ENCODE peak calls at places on chromosomes 2 and 18, in seven cellular contexts. O, B, P, M, W, N and D are unnamed samples.

GRCh38 chr2:11675423-11676112 is 5.6 kb upstream of the NTSR2 start:
- DNase-seq in O (no peak), B (no peak), P (no peak), M (no peak), W (no peak), N (no peak), D (no peak)

GRCh38 chr2:133509777-133510176 is 58.5 kb downstream of the NCKAP5 start:
- DNase-seq in O (no peak), B (no peak), P (no peak), M (no peak), W (no peak), N (no peak), D (no peak)

GRCh38 chr2:86069783-86070339 is 35.8 kb downstream of the POLR1A start:
- DNase-seq in O (no peak), B (no peak), P (no peak), M (no peak), W (no peak), N (no peak), D (no peak)

GRCh38 chr2:178756843-178757242 is 50.4 kb downstream of the TTN start:
- DNase-seq in O (peak; percentile 65), B (no peak), P (no peak), M (peak; percentile 73), W (no peak), N (no peak), D (no peak)

GRCh38 chr2:162343824-162344616 is at the start of gene GCA:
- DNase-seq in O (peak; percentile 89), B (peak; percentile 98), P (peak; percentile 91), M (peak; percentile 95), W (peak; percentile 99), N (peak; percentile 98), D (peak; percentile 94)

GRCh38 chr2:229273384-229274338 is 2.6 kb upstream of the PID1 start:
- DNase-seq in O (peak; percentile 67), B (peak; percentile 64), P (peak; percentile 60), M (peak; percentile 82), W (peak; percentile 92), N (peak; percentile 52), D (no peak)

GRCh38 chr18:47215554-47216138 is 35.8 kb downstream of the SKOR2 start:
- DNase-seq in O (peak; percentile 52), B (no peak), P (peak; percentile 27), M (peak; percentile 51), W (no peak), N (no peak), D (no peak)

GRCh38 chr2:168466834-168467565 is 10.9 kb downstream of the CERS6 start:
- DNase-seq in O (no peak), B (no peak), P (no peak), M (no peak), W (no peak), N (no peak), D (no peak)

GRCh38 chr2:31347788-31348187 is 66.8 kb downstream of the XDH start:
- DNase-seq in O (peak; percentile 91), B (no peak), P (no peak), M (peak; percentile 74), W (no peak), N (no peak), D (no peak)

GRCh38 chr2:29293830-29294438 is 178.7 kb downstream of the CLIP4 start:
- DNase-seq in O (peak; percentile 28), B (no peak), P (peak; percentile 32), M (peak; percentile 34), W (no peak), N (no peak), D (no peak)
- TF ChIP-seq CTCF in O (no peak), B (no peak), P (no peak), M (no peak), W (no peak), N (no peak), D (no peak)

DNA sequence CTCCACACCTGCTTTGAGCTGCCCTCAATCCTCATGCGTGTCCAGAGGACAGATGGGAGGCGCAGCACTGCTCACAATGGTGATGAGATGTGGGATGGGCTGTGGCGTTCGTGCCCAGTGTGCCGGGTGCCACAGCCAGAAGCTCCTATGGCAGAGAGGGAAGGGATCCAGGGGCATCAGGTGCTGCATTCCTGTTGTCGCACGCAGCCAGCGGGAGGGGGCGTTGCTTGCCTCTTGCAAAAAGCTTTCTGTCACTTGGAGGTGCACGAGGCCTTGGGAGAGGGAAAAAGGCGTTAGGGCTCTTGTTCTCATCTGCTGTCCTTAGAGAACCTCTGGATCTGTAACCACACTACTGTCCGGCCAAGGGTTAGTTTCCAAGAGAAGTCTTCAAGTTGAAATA is 29.2 kb upstream of the ALLC start:
- DNase-seq in O (no peak), B (no peak), P (no peak), M (no peak), W (no peak), N (peak; percentile 57), D (no peak)
- TF ChIP-seq CTCF in O (peak; percentile 8), B (no peak), P (peak; percentile 7), M (no peak), W (no peak), N (no peak), D (no peak)

GRCh38 chr2:187577310-187577709 is 23.1 kb upstream of the TFPI start:
- DNase-seq in O (no peak), B (no peak), P (no peak), M (no peak), W (no peak), N (no peak), D (no peak)

GRCh38 chr2:187580462-187581124 is 26.4 kb upstream of the TFPI start:
- DNase-seq in O (peak; percentile 85), B (no peak), P (peak; percentile 7), M (peak; percentile 75), W (no peak), N (no peak), D (no peak)

GRCh38 chr2:187586091-187586632 is 31.9 kb upstream of the TFPI start:
- DNase-seq in O (peak; percentile 50), B (no peak), P (no peak), M (peak; percentile 50), W (no peak), N (no peak), D (no peak)

GRCh38 chr2:187576906-187577305 is 22.7 kb upstream of the TFPI start:
- DNase-seq in O (peak; percentile 27), B (no peak), P (no peak), M (peak; percentile 25), W (no peak), N (no peak), D (no peak)

GRCh38 chr2:187581125-187581896 is 27.1 kb upstream of the TFPI start:
- DNase-seq in O (peak; percentile 52), B (no peak), P (peak; percentile 9), M (peak; percentile 35), W (peak; percentile 28), N (no peak), D (no peak)
- TF ChIP-seq CTCF in O (peak; percentile 67), B (peak; percentile 71), P (peak; percentile 43), M (peak; percentile 66), W (peak; percentile 49), N (peak; percentile 95), D (peak; percentile 48)

GRCh38 chr18:23595610-23596009 is 9.3 kb upstream of the NPC1 start:
- DNase-seq in O (no peak), B (no peak), P (no peak), M (no peak), W (no peak), N (no peak), D (no peak)

GRCh38 chr18:23596183-23596582 is 9.9 kb upstream of the NPC1 start:
- DNase-seq in O (no peak), B (peak; percentile 77), P (no peak), M (no peak), W (no peak), N (no peak), D (no peak)

GRCh38 chr18:23588836-23589560 is 2.7 kb upstream of the NPC1 start:
- DNase-seq in O (no peak), B (no peak), P (no peak), M (peak; percentile 54), W (no peak), N (no peak), D (no peak)

GRCh38 chr18:23591011-23591410 is 4.7 kb upstream of the NPC1 start:
- DNase-seq in O (peak; percentile 24), B (no peak), P (no peak), M (no peak), W (no peak), N (no peak), D (no peak)

DNA sequence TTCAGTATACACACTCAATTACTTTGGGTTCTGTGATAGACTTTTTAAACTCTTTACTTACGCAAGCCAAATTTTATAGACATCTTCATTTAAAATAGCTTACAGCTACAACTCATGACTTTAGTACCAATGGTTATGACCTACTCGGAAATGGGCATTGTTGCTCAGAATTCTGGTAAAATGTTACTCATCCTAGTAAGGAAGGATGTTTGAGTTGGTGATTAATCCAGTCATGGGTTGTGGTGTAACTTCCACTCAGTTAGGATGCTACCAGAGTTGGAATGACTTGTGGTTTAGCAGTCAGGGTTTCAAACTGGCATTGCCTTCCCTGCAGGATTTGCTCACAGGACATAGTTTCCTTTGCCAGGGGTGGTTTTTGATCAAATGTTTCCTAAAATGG is 7.4 kb upstream of the NPC1 start:
- DNase-seq in O (peak; percentile 87), B (no peak), P (no peak), M (peak; percentile 90), W (no peak), N (no peak), D (no peak)
- TF ChIP-seq CTCF in O (no peak), B (no peak), P (no peak), M (no peak), W (no peak), N (no peak), D (no peak)